ENCODE peak calls at places on chromosomes 11 and 22, in ten cellular contexts. N, Y, P, R, U, W, D, Z, X and O are unnamed samples.
A peak's percentile ranks its signal among the peaks of the same experiment; 100 is the strongest.

GRCh38 chr11:119340335-119341221 is at the start of gene C1QTNF5:
- DNase-seq in Z (peak; percentile 88), P (no peak), U (no peak), R (peak; percentile 57), X (peak; percentile 67), D (no peak), W (no peak), Y (peak; percentile 93), N (peak; percentile 89), O (no peak)

GRCh38 chr11:96027021-96027420 is 103.1 kb upstream of the MTMR2 start:
- DNase-seq in W (no peak), X (no peak), N (no peak), P (no peak), Y (no peak), R (no peak), U (no peak), D (no peak), Z (no peak), O (no peak)

GRCh38 chr11:14340721-14341120 is 18.3 kb downstream of the RRAS2 start:
- DNase-seq in X (no peak), W (no peak), P (no peak), N (no peak), Z (no peak), D (no peak), R (no peak), U (no peak), Y (no peak), O (no peak)

GRCh38 chr11:106961048-106961447 is 57.2 kb downstream of the GUCY1A2 start:
- DNase-seq in P (no peak), R (no peak), N (peak; percentile 34), Y (no peak), Z (no peak), W (no peak), X (no peak), U (no peak), D (no peak), O (no peak)

GRCh38 chr11:111445586-111445985 is 66.5 kb upstream of the POU2AF1 start:
- DNase-seq in D (no peak), U (no peak), Z (no peak), P (no peak), W (no peak), Y (no peak), R (peak; percentile 24), X (peak; percentile 30), N (peak; percentile 6), O (no peak)

GRCh38 chr11:8271106-8271886 is 7.6 kb upstream of the LMO1 start:
- DNase-seq in W (no peak), U (no peak), Y (no peak), D (no peak), R (no peak), N (no peak), P (no peak), X (no peak), Z (peak; percentile 21), O (no peak)

GRCh38 chr11:118629761-118630661 is 22.6 kb downstream of the PHLDB1 start:
- DNase-seq in N (no peak), U (no peak), Y (no peak), P (no peak), X (no peak), R (no peak), D (no peak), W (no peak), Z (no peak), O (no peak)

GRCh38 chr11:8719260-8720190 is 36.9 kb downstream of the RPL27A start:
- DNase-seq in N (peak; percentile 86), P (peak; percentile 54), U (no peak), Z (no peak), W (peak; percentile 81), X (peak; percentile 97), D (peak; percentile 76), Y (peak; percentile 84), R (peak; percentile 96), O (peak; percentile 91)

GRCh38 chr11:132028380-132029240 is 658.2 kb downstream of the NTM start:
- DNase-seq in Z (no peak), P (no peak), W (no peak), D (no peak), Y (peak; percentile 27), U (no peak), X (peak; percentile 69), R (peak; percentile 73), N (peak; percentile 78), O (no peak)

GRCh38 chr11:41612415-41612814 is 153.0 kb upstream of the LRRC4C start:
- DNase-seq in N (peak; percentile 2), P (no peak), R (no peak), U (no peak), Z (no peak), W (no peak), D (no peak), Y (no peak), X (no peak), O (no peak)

GRCh38 chr11:58770627-58771457 is 39.1 kb upstream of the GLYAT start:
- DNase-seq in U (no peak), Z (no peak), Y (no peak), W (no peak), N (no peak), X (peak; percentile 91), D (peak; percentile 67), P (no peak), R (peak; percentile 13), O (peak; percentile 32)

GRCh38 chr11:43931717-43932039 is 10.8 kb upstream of the C11orf96 start:
- DNase-seq in N (no peak), W (no peak), Y (no peak), U (no peak), Z (no peak), D (no peak), X (no peak), R (no peak), P (no peak), O (no peak)

GRCh38 chr11:82863209-82863608 is 37.0 kb downstream of the PRCP start:
- DNase-seq in R (no peak), P (no peak), Y (no peak), D (no peak), X (no peak), N (no peak), U (no peak), W (no peak), Z (no peak), O (no peak)

GRCh38 chr11:73726825-73727224 is 34.0 kb downstream of the RAB6A start:
- DNase-seq in U (no peak), P (no peak), Z (no peak), Y (no peak), W (no peak), X (no peak), D (no peak), R (no peak), N (no peak), O (no peak)

GRCh38 chr11:92026664-92027063 is 198.0 kb upstream of the FAT3 start:
- DNase-seq in R (no peak), U (no peak), Z (no peak), W (no peak), D (no peak), X (no peak), Y (no peak), N (no peak), P (no peak), O (no peak)
- TF ChIP-seq CTCF in R (no peak), U (no peak), Z (no peak), W (no peak), D (no peak), X (no peak), Y (no peak), N (no peak), P (no peak), O (no peak)

GRCh38 chr22:49667236-49667635 is 160.4 kb downstream of the BRD1 start:
- DNase-seq in R (no peak), W (no peak), D (no peak), P (no peak), X (no peak), U (peak; percentile 38), Z (peak; percentile 66), Y (no peak), N (no peak), O (no peak)
- H3K4me3 ChIP-seq in R (no peak overlapping the region), W (no peak overlapping the region), D (no peak overlapping the region), P (peak overlapping the region; percentile 21), X (no peak overlapping the region), U (no peak overlapping the region), Z (peak overlapping the region; percentile 21), Y (no peak overlapping the region), N (no peak overlapping the region), O (no peak overlapping the region)

DNA sequence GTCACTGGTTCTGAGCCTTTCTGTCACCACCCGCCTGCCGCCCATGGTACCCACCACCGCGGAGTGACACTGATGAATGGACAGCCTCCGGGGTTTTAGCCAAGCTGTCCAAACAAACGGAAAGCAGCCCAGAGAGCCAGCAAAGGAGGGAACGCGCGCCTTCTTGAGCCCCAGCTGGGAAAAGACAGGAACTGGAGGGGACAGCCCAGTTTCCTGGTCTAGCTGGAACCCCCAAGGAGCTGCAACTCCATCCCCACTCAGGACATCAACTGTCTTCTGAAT is 33.8 kb downstream of the SHISAL1 start:
- DNase-seq in Z (no peak), W (no peak), N (no peak), P (no peak), R (no peak), U (no peak), X (no peak), Y (no peak), D (no peak), O (no peak)
- TF ChIP-seq CTCF in Z (no peak), W (no peak), N (no peak), P (no peak), R (no peak), U (no peak), X (no peak), Y (no peak), D (no peak), O (no peak)

DNA sequence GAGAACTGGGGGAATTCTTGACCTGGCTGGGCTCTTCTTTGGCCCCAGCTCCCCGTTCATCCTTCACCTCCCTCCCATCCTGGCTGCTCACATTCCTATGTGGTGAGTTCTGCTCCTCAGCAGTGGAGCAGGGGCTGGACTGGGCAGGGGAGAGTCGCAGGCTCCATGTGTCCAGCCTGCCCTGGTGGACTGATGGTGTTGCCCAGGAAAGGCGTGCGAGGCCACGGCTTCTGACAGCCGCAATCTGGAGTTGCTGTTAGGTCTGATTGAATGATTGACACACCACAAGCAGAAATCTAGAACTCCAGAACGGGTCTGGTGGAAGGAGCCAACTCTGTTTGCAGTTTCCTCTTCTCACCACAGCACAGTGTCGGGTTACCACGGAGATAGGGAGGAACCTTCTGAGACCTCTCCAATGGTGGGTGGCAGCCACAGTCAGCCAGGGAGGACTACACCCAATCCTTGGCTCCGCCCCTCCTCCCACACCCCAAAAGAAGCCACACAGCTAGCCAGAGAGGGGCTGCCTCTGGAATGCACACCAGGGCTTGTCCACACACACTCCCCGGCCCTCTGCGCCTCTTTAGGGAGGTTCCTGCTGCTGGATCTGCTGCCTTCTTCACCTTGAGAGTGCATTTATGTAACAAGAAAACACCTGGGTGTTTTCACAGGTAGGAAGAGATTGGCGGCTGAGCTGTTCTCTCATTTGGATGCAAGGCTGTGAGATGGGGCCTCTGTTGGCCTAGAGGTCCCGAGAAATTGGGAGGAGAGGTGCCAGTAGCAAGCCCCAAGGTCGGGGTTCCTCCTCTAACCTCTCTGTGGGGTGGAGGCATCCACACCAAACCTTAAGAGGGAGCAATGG is 56.4 kb upstream of the CD44 start:
- DNase-seq in R (peak; percentile 83), U (peak; percentile 86), P (no peak), N (peak; percentile 73), W (peak; percentile 63), Z (peak; percentile 88), X (peak; percentile 81), Y (peak; percentile 75), D (peak; percentile 81), O (no peak)
- H3K4me3 ChIP-seq in R (no peak overlapping the region), U (no peak overlapping the region), P (peak overlapping the region; percentile 45), N (no peak overlapping the region), W (no peak overlapping the region), Z (peak overlapping the region; percentile 1), X (no peak overlapping the region), Y (no peak overlapping the region), D (peak overlapping the region; percentile 27), O (peak overlapping the region; percentile 10)

GRCh38 chr11:101718406-101718805 is 134.6 kb upstream of the TRPC6 start:
- DNase-seq in N (peak; percentile 44), Z (no peak), Y (no peak), P (no peak), W (no peak), U (no peak), R (peak; percentile 89), D (no peak), X (peak; percentile 71), O (no peak)
- TF ChIP-seq CTCF in N (no peak), Z (no peak), Y (no peak), P (no peak), W (no peak), U (no peak), R (no peak), D (no peak), X (no peak), O (no peak)